ENCODE peak calls at places on chromosome 15, in six cellular contexts. F, P, V, A, O and W are unnamed samples. For H3K27me3, the result is how much of the 10 kb centered on the place peaks cover.

GRCh38 chr15:69881760-69882159 is 216.0 kb downstream of the TLE3 start:
- DNase-seq in O (no peak), A (no peak), V (no peak), F (peak), P (no peak), W (no peak)

GRCh38 chr15:65054333-65055200 is 9.4 kb downstream of the SLC51B start:
- DNase-seq in F (peak), P (peak), O (peak), A (peak), V (peak), W (peak)

GRCh38 chr15:65819563-65819960 is 27.5 kb upstream of the DENND4A start:
- DNase-seq in P (peak), O (no peak), V (no peak), F (no peak), A (peak), W (no peak)

GRCh38 chr15:84766461-84767005 is 18.1 kb downstream of the ZNF592 start:
- DNase-seq in P (no peak), O (no peak), F (no peak), V (no peak), A (no peak), W (no peak)

GRCh38 chr15:69997701-69998273 is 99.9 kb downstream of the TLE3 start:
- DNase-seq in V (peak), F (peak), P (peak), A (no peak), O (no peak), W (no peak)

GRCh38 chr15:31145271-31145911 is 43.9 kb upstream of the TRPM1 start:
- DNase-seq in V (no peak), P (peak), A (peak), O (no peak), F (no peak), W (no peak)

GRCh38 chr15:101276501-101277037 is 716 bp downstream of the SELENOS start:
- DNase-seq in P (peak), A (no peak), O (no peak), F (no peak), V (no peak), W (no peak)

GRCh38 chr15:38254065-38254883 is 1.6 kb downstream of the SPRED1 start:
- DNase-seq in F (peak), P (peak), V (no peak), O (peak), A (peak), W (peak)

GRCh38 chr15:40990789-40991188 is 37.5 kb downstream of the CHAC1 start:
- DNase-seq in P (no peak), O (no peak), A (no peak), F (no peak), V (no peak), W (no peak)

GRCh38 chr15:65201918-65202317 is 9.4 kb downstream of the CILP start:
- DNase-seq in A (no peak), P (no peak), V (no peak), F (no peak), O (peak), W (no peak)

GRCh38 chr15:95485367-95485766 is 845.1 kb upstream of the NR2F2 start:
- DNase-seq in V (no peak), O (no peak), P (no peak), A (no peak), F (no peak), W (no peak)

GRCh38 chr15:29337156-29337959 is 67.7 kb upstream of the NSMCE3 start:
- DNase-seq in F (peak), O (no peak), P (peak), V (no peak), A (no peak), W (peak)

GRCh38 chr15:95970326-95970725 is 360.2 kb upstream of the NR2F2 start:
- DNase-seq in F (no peak), P (no peak), V (no peak), A (no peak), O (no peak), W (no peak)

GRCh38 chr15:36688310-36689102 is 109.1 kb downstream of the CDIN1 start:
- DNase-seq in V (no peak), P (peak), F (no peak), A (no peak), O (no peak), W (no peak)

GRCh38 chr15:72835289-72835890 is 51.8 kb upstream of the ADPGK start:
- DNase-seq in V (no peak), P (no peak), A (peak), F (no peak), O (no peak), W (no peak)
- TF ChIP-seq CTCF in V (no peak), P (peak), A (peak), F (no peak), O (peak), W (no peak)

DNA sequence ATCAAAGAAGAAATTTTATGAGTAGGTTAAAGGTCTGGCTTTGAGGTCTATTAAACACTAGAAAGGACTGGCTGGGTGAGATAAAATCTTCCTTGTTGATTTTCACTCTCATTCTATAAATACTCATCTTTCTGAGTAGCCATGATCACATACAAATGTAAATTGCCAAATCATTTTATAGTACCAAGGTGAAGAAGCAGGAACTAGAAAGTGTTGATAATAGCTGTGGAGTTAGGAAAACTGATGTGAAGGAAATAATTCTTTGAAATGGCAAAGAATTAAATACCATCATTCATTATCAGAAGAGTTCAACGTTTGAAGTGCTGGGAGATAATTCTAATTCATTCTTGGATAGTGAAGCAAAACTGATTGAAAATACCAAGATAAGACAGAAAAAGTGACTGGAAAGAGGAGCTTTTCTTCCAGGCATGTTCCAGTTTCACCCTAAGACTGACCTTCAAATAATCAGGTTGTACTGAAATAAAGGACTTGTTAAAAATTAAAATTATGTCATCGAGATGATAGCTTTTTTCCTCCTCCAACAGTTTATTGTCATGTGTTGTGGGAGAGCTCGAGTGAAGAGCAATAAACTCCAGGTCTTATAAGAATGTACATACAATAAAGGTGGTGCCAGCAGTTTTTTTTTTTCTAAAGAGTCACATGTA is 17.4 kb downstream of the THBS1 start:
- DNase-seq in P (peak), O (no peak), V (no peak), F (no peak), A (no peak), W (no peak)
- TF ChIP-seq POLR2A in P (peak), O (no peak), V (no peak), F (no peak), A (no peak), W (no peak)

GRCh38 chr15:74824976-74825375 is 1.5 kb upstream of the CPLX3 start:
- DNase-seq in V (no peak), O (no peak), P (no peak), A (no peak), F (no peak), W (no peak)
- H3K27me3 ChIP-seq in V (under half), O (under half), P (half or more), A (under half), F (under half), W (under half)

DNA sequence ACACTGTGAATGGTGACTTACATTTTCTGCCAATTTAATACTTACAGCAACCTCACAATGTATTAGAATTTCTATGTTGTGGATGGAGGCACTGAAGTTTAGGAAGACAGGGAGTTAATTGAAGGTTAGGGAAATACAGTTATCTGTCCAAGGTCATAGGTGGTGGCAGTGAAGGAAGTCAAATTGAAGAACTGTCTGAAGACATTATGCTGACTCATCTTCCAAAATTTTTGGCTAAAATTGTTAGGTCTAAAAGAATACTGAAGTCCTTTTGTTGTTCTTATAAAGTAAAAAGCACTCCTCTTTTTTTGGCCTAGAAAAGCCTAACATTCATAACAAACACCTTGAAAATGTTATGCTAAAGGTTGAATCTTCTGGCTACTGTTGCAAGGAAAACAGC is 27.7 kb downstream of the EMC4 start:
- DNase-seq in F (no peak), P (no peak), A (no peak), V (no peak), O (no peak), W (no peak)
- TF ChIP-seq CTCF in F (no peak), P (no peak), A (no peak), V (no peak), O (no peak), W (no peak)

GRCh38 chr15:44716983-44717602 is 5.8 kb downstream of the B2M start:
- DNase-seq in P (no peak), V (no peak), F (no peak), A (no peak), O (no peak), W (no peak)

GRCh38 chr15:44720460-44721185 is 9.3 kb downstream of the B2M start:
- DNase-seq in V (no peak), P (no peak), A (no peak), F (no peak), O (no peak), W (no peak)

GRCh38 chr15:44718180-44718926 is 7.0 kb downstream of the B2M start:
- DNase-seq in V (no peak), P (no peak), A (no peak), O (no peak), F (no peak), W (no peak)

GRCh38 chr15:44718927-44719292 is 7.6 kb downstream of the B2M start:
- DNase-seq in F (no peak), P (no peak), V (no peak), A (no peak), O (no peak), W (no peak)

DNA sequence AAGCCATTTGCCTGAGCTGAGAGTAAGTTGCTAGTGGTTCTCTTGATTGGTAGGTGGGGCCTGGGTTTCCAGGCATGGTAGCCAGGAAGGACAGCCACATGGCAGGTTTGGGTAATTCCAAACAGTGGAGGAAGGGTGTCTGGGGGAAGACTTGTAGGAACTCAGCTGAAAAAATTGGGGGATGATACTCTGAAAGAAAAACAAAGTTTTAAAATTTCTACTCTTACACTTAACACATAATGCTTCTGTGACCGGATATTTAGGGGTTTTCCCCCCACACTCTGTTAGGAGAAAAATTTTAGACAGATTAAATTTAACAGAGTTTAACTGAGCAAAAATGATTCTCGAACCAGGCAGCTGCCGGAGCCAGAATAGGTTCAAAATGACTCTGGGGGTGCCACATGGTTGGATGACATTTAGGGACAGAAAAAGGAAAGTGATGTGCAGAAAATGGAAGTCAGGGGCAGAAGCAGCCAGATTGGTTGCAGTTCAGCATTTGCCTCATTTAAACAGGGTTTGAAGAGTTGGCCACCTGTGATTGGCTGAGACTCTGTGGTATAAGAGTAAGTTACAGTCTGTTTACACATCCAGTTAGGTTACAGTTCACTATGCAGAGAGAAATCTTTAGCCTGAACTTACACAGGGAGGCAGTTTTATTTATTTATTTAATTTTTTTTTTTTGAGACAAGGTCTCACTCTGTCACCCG is 8.1 kb downstream of the B2M start:
- DNase-seq in O (no peak), A (peak), F (no peak), V (no peak), P (peak), W (no peak)
- TF ChIP-seq POLR2A in O (no peak), A (no peak), F (no peak), V (no peak), P (no peak), W (no peak)

GRCh38 chr15:33328105-33328504 is 17.3 kb downstream of the RYR3 start:
- DNase-seq in A (no peak), F (no peak), V (no peak), P (no peak), O (no peak), W (no peak)

GRCh38 chr15:33326908-33327307 is 16.1 kb downstream of the RYR3 start:
- DNase-seq in O (no peak), V (no peak), A (no peak), F (no peak), P (no peak), W (no peak)

GRCh38 chr15:33329457-33329856 is 18.7 kb downstream of the RYR3 start:
- DNase-seq in O (no peak), A (no peak), V (no peak), P (no peak), F (no peak), W (no peak)

DNA sequence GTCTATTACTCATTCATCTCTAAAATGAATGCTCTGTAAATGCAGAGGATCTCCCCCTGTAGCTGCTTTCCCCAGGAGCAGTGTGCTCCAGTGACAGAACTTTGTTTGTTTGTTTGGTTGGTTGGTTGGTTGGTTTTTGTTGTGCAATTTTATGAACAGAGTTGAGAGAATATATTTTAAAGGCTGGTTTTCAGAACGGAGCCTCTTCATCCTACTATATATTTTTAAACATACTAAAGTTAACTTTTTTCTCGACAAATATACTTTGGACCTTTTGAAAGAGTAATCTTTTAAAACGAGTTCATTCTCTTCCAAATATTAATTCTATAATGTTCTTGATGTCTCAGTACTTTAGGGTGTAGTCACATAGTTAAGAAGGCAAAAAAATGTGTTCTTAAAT is 20.2 kb downstream of the RYR3 start:
- DNase-seq in P (no peak), O (no peak), A (no peak), V (no peak), F (no peak), W (no peak)
- H3K27me3 ChIP-seq in P (under half), O (under half), A (under half), V (under half), F (under half), W (under half)

DNA sequence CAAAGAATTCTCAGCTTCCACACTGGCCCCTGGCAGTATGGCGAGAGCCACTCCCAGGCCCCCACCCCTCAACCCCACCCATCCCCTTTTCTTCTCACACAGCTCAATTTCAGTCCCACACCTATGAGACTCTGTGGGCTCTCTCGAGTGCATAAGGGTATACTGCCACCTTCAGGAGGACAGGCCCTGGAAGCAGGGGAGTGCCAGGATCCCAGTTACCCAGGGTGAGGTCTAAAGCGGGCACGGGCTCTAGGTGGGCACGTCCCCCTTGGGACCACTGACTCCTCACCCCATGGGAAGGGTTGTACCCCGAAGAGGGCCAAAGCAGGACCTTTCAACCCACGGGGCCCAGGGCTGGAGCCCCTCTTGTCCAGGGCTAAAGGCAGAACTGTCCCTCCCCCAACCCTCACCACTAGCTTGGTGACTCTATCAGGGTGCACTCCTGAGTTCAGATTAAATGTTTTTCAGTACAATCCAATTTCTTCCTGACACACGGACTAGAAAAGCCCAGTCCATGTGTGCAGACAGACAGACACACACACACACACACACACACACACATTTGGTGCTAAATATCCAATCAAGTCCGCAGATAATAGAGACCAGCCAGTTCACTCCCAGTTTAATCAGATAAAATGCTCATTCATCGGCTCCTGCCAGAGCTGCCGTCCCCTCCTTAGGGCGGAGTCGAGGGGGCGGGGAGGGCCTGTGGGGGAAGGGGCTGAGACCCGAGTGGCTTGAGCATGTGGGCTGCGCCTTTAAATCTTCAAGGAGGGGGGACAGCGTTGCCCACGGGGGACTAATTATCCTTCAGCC is 59.4 kb downstream of the CYP11A1 start:
- DNase-seq in V (no peak), O (peak), A (peak), P (peak), F (peak), W (peak)
- TF ChIP-seq CTCF in V (peak), O (peak), A (peak), P (peak), F (peak), W (peak)

GRCh38 chr15:77615472-77615871 is 17.2 kb downstream of the LINGO1 start:
- DNase-seq in P (no peak), V (no peak), O (no peak), F (no peak), A (no peak), W (no peak)
- TF ChIP-seq POLR2A in P (no peak), V (no peak), O (no peak), F (no peak), A (no peak), W (no peak)

DNA sequence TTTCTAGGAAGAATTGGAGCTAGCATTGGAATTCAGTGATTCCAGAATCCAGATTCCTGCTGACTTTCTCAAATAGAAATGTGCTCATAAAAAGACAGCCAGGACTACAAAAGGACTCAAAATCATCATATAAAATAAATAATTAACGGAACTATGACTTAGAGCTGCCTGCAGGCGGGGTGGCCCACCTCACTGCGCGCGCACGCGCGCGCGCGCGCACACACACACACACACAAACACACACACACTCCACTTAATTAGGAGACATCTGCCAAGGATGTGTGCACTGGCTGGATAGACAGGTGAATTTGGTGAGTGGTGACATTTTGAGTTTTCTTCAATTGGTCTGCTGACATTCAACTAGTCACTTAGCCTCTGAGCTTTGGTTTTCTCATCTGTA is 6.9 kb upstream of the MEX3B start:
- DNase-seq in O (no peak), P (no peak), V (no peak), A (no peak), F (no peak), W (no peak)
- H3K27me3 ChIP-seq in O (under half), P (under half), V (under half), A (under half), F (under half), W (under half)

GRCh38 chr15:59203572-59203971 is 3.1 kb upstream of the LDHAL6B start:
- DNase-seq in F (no peak), A (no peak), O (no peak), P (no peak), V (no peak), W (no peak)

GRCh38 chr15:59210186-59210585 is 3.5 kb downstream of the LDHAL6B start:
- DNase-seq in A (no peak), P (no peak), F (no peak), V (no peak), O (no peak), W (no peak)

GRCh38 chr15:59205839-59206622 is 612 bp upstream of the LDHAL6B start:
- DNase-seq in F (no peak), P (no peak), O (no peak), A (no peak), V (no peak), W (no peak)

GRCh38 chr15:59206623-59207183 is at the start of gene LDHAL6B:
- DNase-seq in P (no peak), A (no peak), V (no peak), O (no peak), F (no peak), W (no peak)

GRCh38 chr15:59208850-59209249 is 2.2 kb downstream of the LDHAL6B start:
- DNase-seq in P (no peak), V (no peak), A (no peak), F (no peak), O (no peak), W (no peak)
- TF ChIP-seq CTCF in P (no peak), V (no peak), A (no peak), F (no peak), O (no peak), W (no peak)